ENCODE peak calls at places on chromosome 18, in four cellular contexts. F is GM12878, Y is HepG2, I is H1. N is an unnamed sample.

GRCh38 chr18:9333441-9334350 is 877 bp upstream of the TWSG1 start:
- DNase-seq in F (no peak), Y (no peak), I (peak), N (no peak)

GRCh38 chr18:48680871-48681270 is 142.0 kb downstream of the CTIF start:
- DNase-seq in I (no peak), F (no peak), Y (no peak), N (no peak)

GRCh38 chr18:10142496-10143160 is 228.8 kb downstream of the VAPA start:
- DNase-seq in Y (no peak), F (no peak), I (peak), N (no peak)

GRCh38 chr18:6624271-6624670 is 105.2 kb upstream of the ARHGAP28 start:
- DNase-seq in Y (no peak), I (no peak), F (no peak), N (no peak)

GRCh38 chr18:59263566-59264135 is 9.6 kb downstream of the RAX start:
- DNase-seq in Y (no peak), F (no peak), I (no peak), N (no peak)

GRCh38 chr18:23341383-23341782 is 111.7 kb upstream of the RIOK3 start:
- DNase-seq in I (no peak), F (no peak), Y (no peak), N (no peak)

GRCh38 chr18:42100917-42101316 is 145.9 kb downstream of the PIK3C3 start:
- DNase-seq in F (no peak), I (no peak), Y (no peak), N (no peak)

GRCh38 chr18:58455318-58455950 is 173.5 kb downstream of the ALPK2 start:
- DNase-seq in I (no peak), Y (no peak), F (peak), N (no peak)

GRCh38 chr18:7452331-7452730 is 114.8 kb upstream of the PTPRM start:
- DNase-seq in I (peak), F (no peak), Y (peak), N (peak)

GRCh38 chr18:11391636-11392035 is 217.8 kb upstream of the SLC35G4 start:
- DNase-seq in I (no peak), F (no peak), Y (no peak), N (no peak)

GRCh38 chr18:41072946-41073345 is 882.1 kb upstream of the PIK3C3 start:
- DNase-seq in I (no peak), F (no peak), Y (no peak), N (no peak)

GRCh38 chr18:48947583-48947982 is 3.2 kb downstream of the SMAD7 start:
- DNase-seq in I (no peak), F (no peak), Y (no peak), N (no peak)

GRCh38 chr18:55287146-55287806 is 300.7 kb downstream of the TCF4 start:
- DNase-seq in I (no peak), Y (no peak), F (no peak), N (no peak)

GRCh38 chr18:48161911-48162698 is 231.6 kb upstream of the SMAD2 start:
- DNase-seq in I (no peak), F (no peak), Y (no peak), N (no peak)

GRCh38 chr18:22632191-22632590 is 214.5 kb upstream of the CTAGE1 start:
- DNase-seq in Y (no peak), F (no peak), I (no peak), N (no peak)

GRCh38 chr18:42446195-42446594 is 491.2 kb downstream of the PIK3C3 start:
- DNase-seq in F (no peak), I (no peak), Y (peak), N (no peak)

DNA sequence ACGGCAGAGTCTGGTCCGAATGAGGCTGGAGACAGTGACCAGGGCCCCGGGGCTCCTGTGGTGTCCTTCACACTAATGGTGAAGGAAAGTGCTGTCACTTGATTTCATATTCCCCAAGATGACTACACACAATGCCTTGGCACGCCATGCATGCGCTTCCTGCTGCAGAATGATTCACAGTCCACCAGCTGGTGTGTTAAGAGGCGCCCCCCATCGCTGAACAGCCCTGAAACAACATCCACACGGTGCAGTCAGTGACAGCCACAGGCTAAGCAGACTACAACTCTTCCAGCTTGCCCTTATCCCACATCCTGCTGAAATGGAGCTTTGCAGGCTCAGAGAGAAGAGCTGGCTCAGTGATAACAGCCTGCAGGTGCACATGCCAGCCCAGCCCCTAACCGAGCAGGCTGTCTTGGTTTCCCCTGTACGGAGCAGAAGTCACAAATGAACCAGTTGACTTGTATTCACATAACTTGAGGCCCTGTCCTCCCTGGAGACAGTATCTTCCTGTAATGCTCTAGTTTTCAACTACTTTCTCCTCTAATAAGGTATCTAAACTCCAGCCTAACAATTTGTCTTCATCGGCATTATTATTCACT is 24.3 kb upstream of the CDH20 start:
- DNase-seq in Y (no peak), I (no peak), F (no peak), N (no peak)
- TF ChIP-seq CBX5 in Y (no peak), I (no peak), F (no peak), N (no peak)

GRCh38 chr18:67200665-67201064 is 315.9 kb downstream of the DSEL start:
- DNase-seq in F (no peak), Y (no peak), I (no peak), N (no peak)

GRCh38 chr18:67194886-67195285 is 321.6 kb downstream of the DSEL start:
- DNase-seq in F (no peak), I (no peak), Y (no peak), N (no peak)

GRCh38 chr18:67199993-67200617 is 316.4 kb downstream of the DSEL start:
- DNase-seq in I (no peak), Y (peak), F (peak), N (no peak)
- TF ChIP-seq SIN3A in I (no peak), Y (no peak), F (no peak), N (no peak)

GRCh38 chr18:70334728-70335329 is 46.0 kb downstream of the SOCS6 start:
- DNase-seq in Y (peak), I (no peak), F (no peak), N (no peak)
- TF ChIP-seq CBX5 in Y (no peak), I (no peak), F (no peak), N (no peak)

GRCh38 chr18:24567199-24567598 is 106.8 kb downstream of the HRH4 start:
- DNase-seq in F (no peak), Y (no peak), I (peak), N (no peak)
- TF ChIP-seq SIN3A in F (no peak), Y (no peak), I (no peak), N (no peak)

GRCh38 chr18:76985951-76986236 is 146.7 kb downstream of the MBP start:
- DNase-seq in I (peak), F (no peak), Y (no peak), N (no peak)
- TF ChIP-seq CBX5 in I (no peak), F (no peak), Y (no peak), N (no peak)

GRCh38 chr18:56873441-56874140 is 222.4 kb downstream of the WDR7 start:
- DNase-seq in Y (peak), F (no peak), I (no peak), N (no peak)

GRCh38 chr18:56870982-56871381 is 219.8 kb downstream of the WDR7 start:
- DNase-seq in I (no peak), F (no peak), Y (no peak), N (no peak)

GRCh38 chr18:56872140-56872539 is 221.0 kb downstream of the WDR7 start:
- DNase-seq in F (no peak), I (no peak), Y (no peak), N (no peak)

DNA sequence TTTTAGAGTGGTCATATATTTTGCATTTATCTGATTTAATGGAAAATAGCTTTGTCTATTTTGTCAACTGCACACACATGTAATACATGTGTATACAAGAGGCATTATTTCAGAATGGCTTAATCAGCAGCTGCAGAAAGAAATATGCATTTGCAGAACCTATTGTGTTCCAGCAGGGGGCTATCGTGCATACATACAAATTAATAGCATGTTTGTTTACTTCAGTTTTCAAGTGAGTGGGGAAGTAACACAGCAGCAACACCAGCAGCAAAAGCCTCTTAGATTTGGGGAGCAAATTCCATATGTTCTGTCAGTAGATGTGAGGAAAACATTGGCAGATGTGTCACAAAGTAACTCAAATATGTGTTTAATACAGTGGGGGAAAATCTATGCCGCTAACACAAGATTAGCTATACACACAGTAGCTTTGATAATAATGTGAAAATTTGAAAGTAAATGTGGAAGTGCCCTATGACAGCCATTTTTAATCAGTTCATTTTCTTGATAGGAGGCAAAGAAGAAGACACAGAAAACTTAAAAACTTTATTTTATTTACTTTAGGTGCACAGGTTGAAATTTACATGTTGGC is 218.1 kb downstream of the WDR7 start:
- DNase-seq in F (peak), Y (peak), I (no peak), N (peak)
- TF ChIP-seq SIN3A in F (no peak), Y (no peak), I (no peak), N (no peak)

N was measured in K562.